ENCODE peak calls at places on chromosomes 5 and 9, in nine cellular contexts. H, I, J, G, W, K, Q, A and V are unnamed samples.

GRCh38 chr5:85512896-85513295 is 1104.8 kb upstream of the COX7C start:
- DNase-seq in H (no peak), I (peak), J (no peak), G (no peak), W (no peak), K (no peak), Q (no peak), A (no peak), V (no peak)

GRCh38 chr9:121373401-121373769 is 3.3 kb upstream of the STOM start:
- DNase-seq in H (no peak), I (no peak), J (no peak), G (no peak), W (no peak), K (no peak), Q (no peak), A (no peak), V (no peak)

GRCh38 chr5:126965487-126965886 is 64.9 kb downstream of the MARCHF3 start:
- DNase-seq in H (no peak), I (peak), J (no peak), G (no peak), W (no peak), K (no peak), Q (no peak), A (no peak), V (no peak)

GRCh38 chr9:107838766-107839165 is 349.2 kb upstream of the KLF4 start:
- DNase-seq in H (no peak), I (no peak), J (no peak), G (no peak), W (no peak), K (no peak), Q (no peak), A (no peak), V (no peak)

GRCh38 chr9:1909322-1909721 is 105.8 kb upstream of the SMARCA2 start:
- DNase-seq in H (no peak), I (no peak), J (no peak), G (no peak), W (no peak), K (no peak), Q (no peak), A (no peak), V (no peak)

GRCh38 chr5:139655727-139656271 is 7.7 kb downstream of the CXXC5 start:
- DNase-seq in H (no peak), I (peak), J (peak), G (peak), W (no peak), K (no peak), Q (no peak), A (no peak), V (no peak)

GRCh38 chr9:94921072-94921471 is 194.6 kb downstream of the AOPEP start:
- DNase-seq in H (no peak), I (peak), J (no peak), G (peak), W (no peak), K (no peak), Q (no peak), A (no peak), V (no peak)

GRCh38 chr5:57448287-57448686 is 34.3 kb downstream of the ACTBL2 start:
- DNase-seq in H (no peak), I (no peak), J (no peak), G (no peak), W (no peak), K (no peak), Q (no peak), A (no peak), V (no peak)

GRCh38 chr9:70257991-70258691 is 637 bp upstream of the SMC5 start:
- DNase-seq in H (no peak), I (peak), J (peak), G (peak), W (no peak), K (peak), Q (no peak), A (peak), V (peak)

GRCh38 chr5:141186897-141187512 is at the start of gene PCDHB9:
- DNase-seq in H (no peak), I (peak), J (no peak), G (peak), W (no peak), K (no peak), Q (peak), A (peak), V (no peak)

GRCh38 chr5:91182763-91183162 is 200.4 kb downstream of the ARRDC3 start:
- DNase-seq in H (no peak), I (peak), J (no peak), G (peak), W (no peak), K (no peak), Q (no peak), A (no peak), V (no peak)

GRCh38 chr9:99055384-99055783 is 49.5 kb upstream of the TGFBR1 start:
- DNase-seq in H (no peak), I (peak), J (no peak), G (no peak), W (no peak), K (no peak), Q (no peak), A (no peak), V (no peak)

GRCh38 chr9:34907044-34907443 is 51.0 kb upstream of the PHF24 start:
- DNase-seq in H (no peak), I (no peak), J (no peak), G (no peak), W (no peak), K (no peak), Q (no peak), A (no peak), V (no peak)

GRCh38 chr5:82313016-82313415 is 34.9 kb upstream of the RPS23 start:
- DNase-seq in H (no peak), I (peak), J (no peak), G (no peak), W (no peak), K (no peak), Q (no peak), A (no peak), V (no peak)

GRCh38 chr5:113142186-113142585 is 165.6 kb downstream of the DCP2 start:
- DNase-seq in H (no peak), I (peak), J (no peak), G (no peak), W (no peak), K (no peak), Q (no peak), A (no peak), V (no peak)

GRCh38 chr5:98791928-98792580 is 18.6 kb downstream of the RGMB start:
- DNase-seq in H (no peak), I (peak), J (no peak), G (no peak), W (no peak), K (no peak), Q (no peak), A (no peak), V (no peak)

GRCh38 chr5:32710335-32710858 is 724 bp upstream of the NPR3 start:
- DNase-seq in H (no peak), I (peak), J (no peak), G (no peak), W (no peak), K (no peak), Q (peak), A (no peak), V (no peak)